ENCODE peak calls at places on chromosome 13, in six cellular contexts. I is endodermal cell, R is cardiac muscle cell, G is dorsolateral prefrontal cortex, D is right lobe of liver, V is K562. A is an unnamed sample.

GRCh38 chr13:106566682-106567420 is 1.1 kb downstream of the ARGLU1 start:
- DNase-seq in I (peak; percentile 79), D (peak; percentile 72), R (peak; percentile 71), V (no peak), G (peak; percentile 9), A (peak; percentile 49)

GRCh38 chr13:52949744-52950143 is 78.9 kb upstream of the OLFM4 start:
- DNase-seq in R (no peak), I (no peak), G (peak; percentile 20), D (no peak), V (no peak), A (no peak)

GRCh38 chr13:112995395-112996091 is 26.5 kb downstream of the MCF2L start:
- DNase-seq in I (no peak), D (no peak), V (no peak), G (no peak), R (no peak), A (no peak)

GRCh38 chr13:49303533-49304252 is 56.0 kb downstream of the CDADC1 start:
- DNase-seq in V (no peak), R (no peak), D (no peak), G (no peak), I (no peak), A (peak; percentile 65)

GRCh38 chr13:23570931-23571330 is 719 bp downstream of the TNFRSF19 start:
- DNase-seq in V (no peak), D (no peak), R (peak; percentile 43), G (no peak), I (no peak), A (no peak)

GRCh38 chr13:111380431-111380830 is 60.0 kb downstream of the TEX29 start:
- DNase-seq in V (no peak), R (no peak), I (peak; percentile 4), D (no peak), G (no peak), A (no peak)

GRCh38 chr13:73174521-73175010 is 115.8 kb downstream of the KLF5 start:
- DNase-seq in R (no peak), G (no peak), V (no peak), I (no peak), D (no peak), A (no peak)

GRCh38 chr13:113796211-113796875 is 37.3 kb downstream of the TMEM255B start:
- DNase-seq in D (peak; percentile 18), R (no peak), G (no peak), V (no peak), I (no peak), A (no peak)

GRCh38 chr13:37369618-37370017 is 228.9 kb downstream of the POSTN start:
- DNase-seq in D (no peak), R (peak; percentile 30), V (no peak), I (no peak), G (no peak), A (no peak)

GRCh38 chr13:91058066-91058465 is 289.4 kb upstream of the MIR17HG start:
- DNase-seq in V (no peak), R (peak; percentile 8), I (peak; percentile 77), G (no peak), D (no peak), A (no peak)

GRCh38 chr13:32229443-32229842 is 85.7 kb downstream of the ZAR1L start:
- DNase-seq in R (no peak), G (peak; percentile 19), D (no peak), I (no peak), V (no peak), A (no peak)

GRCh38 chr13:49443689-49444516 is at the start of the genes CAB39L and SETDB2:
- DNase-seq in V (peak; percentile 90), R (peak; percentile 100), D (peak; percentile 100), I (peak; percentile 100), G (peak; percentile 99), A (peak; percentile 98)

GRCh38 chr13:40665061-40665753 is 1.2 kb downstream of the FOXO1 start:
- DNase-seq in G (peak; percentile 12), I (peak; percentile 77), V (peak; percentile 36), R (no peak), D (peak; percentile 70), A (peak; percentile 81)

GRCh38 chr13:95239293-95239692 is 62.0 kb downstream of the ABCC4 start:
- DNase-seq in I (no peak), D (no peak), V (no peak), G (no peak), R (no peak), A (no peak)

GRCh38 chr13:73665279-73665678 is 468.9 kb downstream of the KLF12 start:
- DNase-seq in D (no peak), I (no peak), G (no peak), V (no peak), R (no peak), A (no peak)

GRCh38 chr13:30033681-30034447 is 183.4 kb upstream of the UBL3 start:
- DNase-seq in D (no peak), V (no peak), R (peak; percentile 42), G (no peak), I (peak; percentile 17), A (no peak)

GRCh38 chr13:106100261-106100919 is 435.1 kb downstream of the EFNB2 start:
- DNase-seq in G (no peak), I (peak; percentile 93), D (no peak), R (no peak), V (no peak), A (no peak)

GRCh38 chr13:21020581-21020980 is 40.8 kb downstream of the LATS2 start:
- DNase-seq in V (no peak), D (no peak), I (peak; percentile 28), G (no peak), R (no peak), A (no peak)

GRCh38 chr13:35720690-35721554 is 244.4 kb upstream of the MAB21L1 start:
- DNase-seq in R (peak; percentile 71), D (peak; percentile 48), G (peak; percentile 60), I (peak; percentile 95), V (peak; percentile 75), A (peak; percentile 40)

GRCh38 chr13:48571121-48571901 is 38.4 kb upstream of the RCBTB2 start:
- DNase-seq in I (no peak), V (no peak), R (peak; percentile 83), D (no peak), G (no peak), A (no peak)

GRCh38 chr13:79258489-79258888 is 147.6 kb downstream of the RBM26 start:
- DNase-seq in D (no peak), G (no peak), V (no peak), R (no peak), I (no peak), A (no peak)

GRCh38 chr13:38922170-38922569 is 68.5 kb downstream of the STOML3 start:
- DNase-seq in R (no peak), V (no peak), G (no peak), I (no peak), D (no peak), A (no peak)

GRCh38 chr13:111251646-111252448 is 68.6 kb upstream of the TEX29 start:
- DNase-seq in R (no peak), I (no peak), D (no peak), G (no peak), V (no peak), A (no peak)

GRCh38 chr13:28586585-28587540 is 72.1 kb upstream of the POMP start:
- DNase-seq in I (peak; percentile 59), G (no peak), D (no peak), V (no peak), R (no peak), A (no peak)

GRCh38 chr13:94678845-94679244 is 33.5 kb downstream of the SOX21 start:
- DNase-seq in G (no peak), D (no peak), I (no peak), R (no peak), V (no peak), A (no peak)

GRCh38 chr13:70098669-70099068 is 9.0 kb upstream of the ATXN8OS start:
- DNase-seq in R (no peak), I (no peak), G (no peak), V (no peak), D (no peak), A (no peak)

GRCh38 chr13:67119481-67119883 is 110.7 kb downstream of the PCDH9 start:
- DNase-seq in G (no peak), V (peak; percentile 4), R (peak; percentile 79), I (no peak), D (no peak), A (no peak)

GRCh38 chr13:102845289-102845629 is 573 bp upstream of the ERCC5 start:
- DNase-seq in R (no peak), D (no peak), V (no peak), I (no peak), G (no peak), A (no peak)

DNA sequence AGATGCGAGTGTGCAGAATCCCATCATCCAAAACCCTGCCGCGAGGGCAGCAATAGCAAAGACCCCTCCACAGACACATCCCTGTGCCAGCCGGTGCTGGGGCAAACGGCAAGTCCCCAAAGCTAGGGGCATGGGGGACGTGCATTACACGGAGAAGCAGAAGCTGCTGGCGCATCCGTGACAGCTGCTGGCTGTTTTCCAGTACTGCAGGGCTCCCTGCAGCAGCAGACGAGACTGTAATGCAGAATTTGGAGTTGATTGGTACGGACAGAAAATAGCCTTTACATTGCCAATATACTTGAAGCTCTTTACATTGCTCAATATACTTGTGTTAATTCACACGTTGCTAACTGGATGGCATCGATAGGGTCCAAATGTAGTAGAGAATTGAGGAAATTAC is 77.2 kb upstream of the TMTC4 start:
- DNase-seq in I (no peak), R (no peak), D (no peak), G (peak; percentile 20), V (no peak), A (no peak)
- TF ChIP-seq CTCF in I (peak; percentile 47), R (no peak), D (no peak), G (no peak), V (no peak), A (no peak)

GRCh38 chr13:100722517-100722916 is 47.9 kb upstream of the TMTC4 start:
- DNase-seq in D (no peak), R (no peak), V (no peak), G (no peak), I (peak; percentile 62), A (no peak)
- TF ChIP-seq CTCF in D (no peak), R (no peak), V (no peak), G (no peak), I (no peak), A (no peak)

DNA sequence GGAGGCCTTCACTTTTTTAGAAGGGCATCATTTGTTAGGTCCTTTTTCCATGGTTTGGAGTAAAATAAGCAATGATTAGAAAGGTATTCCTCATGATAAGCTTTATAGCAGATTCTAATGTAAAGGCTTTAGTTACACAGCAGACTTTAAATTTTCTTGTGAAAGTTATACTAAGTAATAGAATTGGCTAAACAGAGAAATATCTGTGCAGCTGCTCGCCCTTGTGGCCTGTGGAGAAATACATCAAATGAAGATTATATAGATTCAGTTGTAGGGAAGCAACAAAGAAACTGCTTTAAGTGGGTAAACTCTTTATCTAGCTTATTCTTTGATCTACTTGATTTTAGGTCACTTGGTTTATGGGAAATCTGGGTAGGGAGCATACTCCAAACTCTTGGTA is 1269.7 kb upstream of the SPRY2 start:
- DNase-seq in D (no peak), V (no peak), G (no peak), R (no peak), I (no peak), A (no peak)
- TF ChIP-seq CTCF in D (no peak), V (no peak), G (no peak), R (no peak), I (peak; percentile 30), A (no peak)

GRCh38 chr13:64158910-64159309 is 2743.3 kb upstream of the PCDH20 start:
- DNase-seq in G (no peak), V (no peak), I (no peak), D (no peak), R (peak; percentile 62), A (no peak)

DNA sequence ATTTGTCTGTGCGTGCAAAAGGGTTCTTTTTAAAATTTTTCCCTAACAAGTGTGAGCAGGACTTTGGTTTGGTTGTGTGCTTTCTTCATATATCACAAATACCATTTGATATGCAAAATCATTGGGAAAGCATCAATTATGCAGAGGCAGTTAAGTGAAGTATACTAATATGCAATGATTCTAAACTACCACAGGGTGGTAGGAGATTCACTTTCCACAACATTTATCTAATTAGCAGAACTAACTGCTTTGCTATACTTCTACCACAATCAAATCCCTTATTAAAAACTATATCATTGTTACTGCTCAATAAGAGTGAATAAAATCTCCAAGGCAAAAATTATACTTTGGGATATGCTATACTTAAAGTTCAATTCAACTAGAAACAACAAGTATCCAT is 2738.9 kb upstream of the PCDH20 start:
- DNase-seq in R (peak; percentile 38), D (no peak), I (no peak), V (no peak), G (no peak), A (no peak)
- TF ChIP-seq CTCF in R (peak; percentile 42), D (no peak), I (peak; percentile 67), V (no peak), G (no peak), A (no peak)

A was measured in pancreas.